ENCODE peak calls at places on chromosomes 16 and 17, in nine cellular contexts. L, C, W, F, N, K, I, O and A are unnamed samples.
A peak's percentile ranks its signal among the peaks of the same experiment; 100 is the strongest.

GRCh38 chr17:17391575-17392370 is 85.0 kb upstream of the MED9 start:
- DNase-seq in L (no peak), C (no peak), W (no peak), F (no peak), N (no peak), K (no peak), I (no peak), O (no peak), A (no peak)

GRCh38 chr17:13337864-13338371 is 263.8 kb downstream of the HS3ST3A1 start:
- DNase-seq in L (no peak), C (peak; percentile 25), W (no peak), F (peak; percentile 78), N (no peak), K (no peak), I (peak; percentile 66), O (no peak), A (no peak)

GRCh38 chr17:75627094-75627493 is 6.1 kb upstream of the SMIM5 start:
- DNase-seq in L (no peak), C (no peak), W (no peak), F (no peak), N (no peak), K (no peak), I (no peak), O (no peak), A (no peak)

GRCh38 chr17:75878174-75878998 is at the start of gene TRIM47:
- DNase-seq in L (peak; percentile 68), C (peak; percentile 56), W (peak; percentile 88), F (peak; percentile 49), N (peak; percentile 77), K (no peak), I (peak; percentile 34), O (peak; percentile 94), A (peak; percentile 85)

GRCh38 chr16:11032000-11032921 is 87.9 kb downstream of the CLEC16A start:
- DNase-seq in L (peak; percentile 23), C (no peak), W (no peak), F (no peak), N (no peak), K (no peak), I (no peak), O (peak; percentile 82), A (peak; percentile 57)

GRCh38 chr16:14509055-14509454 is 121.0 kb downstream of the PARN start:
- DNase-seq in L (no peak), C (no peak), W (no peak), F (peak; percentile 45), N (no peak), K (no peak), I (no peak), O (no peak), A (no peak)

GRCh38 chr17:13365331-13365730 is 236.4 kb downstream of the HS3ST3A1 start:
- DNase-seq in L (no peak), C (no peak), W (no peak), F (peak; percentile 74), N (no peak), K (no peak), I (no peak), O (no peak), A (no peak)

GRCh38 chr17:57622886-57623433 is 122.1 kb downstream of the CCDC182 start:
- DNase-seq in L (no peak), C (no peak), W (peak; percentile 82), F (peak; percentile 85), N (peak; percentile 91), K (no peak), I (peak; percentile 36), O (no peak), A (no peak)

GRCh38 chr17:17944253-17944652 is 27.9 kb downstream of the TOM1L2 start:
- DNase-seq in L (no peak), C (no peak), W (no peak), F (no peak), N (no peak), K (no peak), I (no peak), O (no peak), A (no peak)

GRCh38 chr17:45968732-45969131 is 30.3 kb upstream of the STH start:
- DNase-seq in L (no peak), C (no peak), W (no peak), F (no peak), N (no peak), K (no peak), I (no peak), O (no peak), A (no peak)

GRCh38 chr16:51137097-51137496 is 14.0 kb downstream of the SALL1 start:
- DNase-seq in L (no peak), C (no peak), W (no peak), F (no peak), N (no peak), K (no peak), I (no peak), O (no peak), A (peak; percentile 49)

GRCh38 chr16:35492225-35492624 is 2032.8 kb downstream of the TP53TG3F start:
- DNase-seq in L (no peak), C (no peak), W (no peak), F (no peak), N (no peak), K (no peak), I (no peak), O (no peak), A (no peak)

GRCh38 chr17:1898332-1898731 is 68.5 kb downstream of the RPA1 start:
- DNase-seq in L (no peak), C (no peak), W (no peak), F (no peak), N (no peak), K (no peak), I (no peak), O (no peak), A (no peak)

GRCh38 chr17:50919321-50920040 is 53.3 kb upstream of the TOB1 start:
- DNase-seq in L (peak; percentile 96), C (peak; percentile 96), W (peak; percentile 89), F (peak; percentile 82), N (peak; percentile 99), K (peak; percentile 30), I (no peak), O (peak; percentile 94), A (peak; percentile 77)

DNA sequence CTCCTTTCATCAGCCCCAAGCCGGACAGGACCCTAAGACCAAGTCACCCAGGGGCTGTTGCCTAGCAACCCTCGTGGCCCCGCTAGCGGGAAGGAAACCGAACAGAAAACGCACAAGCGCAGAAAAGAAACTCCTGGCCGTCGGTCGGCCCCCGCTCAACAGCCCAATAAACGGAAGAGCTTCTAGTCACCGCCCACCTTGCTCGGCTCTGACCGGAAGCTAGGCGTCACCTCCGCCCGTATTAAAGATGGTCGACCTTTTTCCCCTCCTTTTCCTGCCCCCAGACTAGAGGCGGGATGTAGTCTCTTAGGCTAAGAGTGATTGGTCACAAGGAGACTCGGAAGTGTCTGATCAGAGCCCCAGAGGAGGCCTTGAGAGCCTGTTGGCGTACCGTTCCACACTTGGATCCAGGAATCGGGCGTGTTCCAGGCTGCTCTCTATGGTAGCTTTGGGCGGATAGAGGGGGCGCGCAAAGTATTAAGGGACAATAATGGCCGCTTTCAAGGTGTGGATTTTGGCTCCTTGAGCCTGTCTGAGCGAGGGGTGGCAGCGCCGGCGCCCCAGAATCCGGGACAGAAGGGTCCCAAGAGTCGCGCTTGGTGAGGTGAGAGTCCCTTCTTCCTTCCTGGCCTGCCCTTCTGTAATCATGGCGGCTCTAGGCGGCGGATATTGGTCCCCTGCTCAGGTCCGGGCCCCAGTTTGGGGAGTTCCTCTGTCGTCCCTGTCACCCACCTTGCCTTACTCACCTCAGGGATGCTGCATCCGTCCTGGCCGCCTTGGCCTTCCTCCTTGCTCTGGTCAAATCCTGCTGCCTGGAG is at the start of the genes DHX38 and TXNL4B:
- DNase-seq in L (peak; percentile 95), C (peak; percentile 93), W (peak; percentile 96), F (peak; percentile 99), N (peak; percentile 95), K (peak; percentile 85), I (peak; percentile 100), O (peak; percentile 98), A (peak; percentile 91)
- TF ChIP-seq POLR2A in L (peak; percentile 60), C (peak; percentile 71), W (peak; percentile 60), F (peak; percentile 96), N (peak; percentile 51), K (peak; percentile 76), I (no peak), O (no peak), A (peak; percentile 77)

GRCh38 chr17:82297804-82298537 is 19.4 kb downstream of the CD7 start:
- DNase-seq in L (peak; percentile 92), C (peak; percentile 88), W (peak; percentile 97), F (peak; percentile 96), N (peak; percentile 93), K (peak; percentile 89), I (peak; percentile 90), O (peak; percentile 98), A (peak; percentile 87)
- TF ChIP-seq POLR2A in L (no peak), C (peak; percentile 56), W (peak; percentile 81), F (peak; percentile 65), N (peak; percentile 54), K (peak; percentile 89), I (no peak), O (no peak), A (peak; percentile 50)

GRCh38 chr17:77373298-77374169 is 232.8 kb downstream of the SEC14L1 start:
- DNase-seq in L (peak; percentile 44), C (peak; percentile 21), W (peak; percentile 88), F (no peak), N (no peak), K (no peak), I (peak; percentile 59), O (peak; percentile 93), A (peak; percentile 73)

GRCh38 chr17:77371888-77372443 is 231.2 kb downstream of the SEC14L1 start:
- DNase-seq in L (no peak), C (peak; percentile 14), W (peak; percentile 77), F (no peak), N (no peak), K (no peak), I (no peak), O (no peak), A (peak; percentile 43)

GRCh38 chr17:77374170-77374936 is 233.6 kb downstream of the SEC14L1 start:
- DNase-seq in L (peak; percentile 87), C (peak; percentile 79), W (peak; percentile 95), F (peak; percentile 86), N (no peak), K (no peak), I (peak; percentile 82), O (peak; percentile 97), A (peak; percentile 86)

GRCh38 chr17:77371117-77371887 is 230.5 kb downstream of the SEC14L1 start:
- DNase-seq in L (peak; percentile 73), C (peak; percentile 24), W (peak; percentile 72), F (peak; percentile 50), N (no peak), K (no peak), I (no peak), O (no peak), A (no peak)

GRCh38 chr17:77372444-77373297 is 231.9 kb downstream of the SEC14L1 start:
- DNase-seq in L (peak; percentile 76), C (peak; percentile 65), W (peak; percentile 95), F (peak; percentile 87), N (no peak), K (no peak), I (peak; percentile 93), O (peak; percentile 97), A (peak; percentile 89)
- TF ChIP-seq POLR2A in L (no peak), C (no peak), W (no peak), F (no peak), N (no peak), K (peak; percentile 11), I (no peak), O (no peak), A (peak; percentile 5)

DNA sequence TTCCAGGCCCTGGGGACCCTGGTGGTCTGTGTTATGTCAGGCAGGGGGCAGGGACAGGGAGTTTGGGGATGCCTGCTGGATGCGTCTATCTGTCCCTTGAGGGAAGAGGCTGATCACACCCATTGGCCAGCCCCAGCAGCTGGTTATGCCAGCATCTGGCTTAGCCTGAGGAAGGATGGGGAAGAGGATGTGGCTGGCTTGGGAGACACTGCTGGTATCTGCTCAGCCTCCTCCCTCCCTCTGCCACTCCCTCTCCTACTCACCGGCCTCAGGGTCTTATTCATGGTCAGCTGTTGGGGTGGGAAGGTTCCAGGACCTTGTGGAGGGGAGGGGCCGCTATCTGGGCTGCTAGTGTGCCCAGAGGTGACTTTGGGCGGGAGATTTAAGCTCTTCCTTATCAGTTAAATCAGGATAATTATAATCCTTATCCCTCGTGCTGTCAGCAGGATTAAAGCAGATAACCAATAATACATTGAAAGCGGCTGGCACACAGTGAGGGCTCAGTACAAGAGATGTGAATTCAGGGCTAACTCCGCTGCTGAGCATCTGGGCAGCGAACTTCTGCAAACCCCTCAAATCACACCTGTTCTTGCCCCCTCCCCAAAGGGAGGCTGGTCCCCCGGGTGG is 36.0 kb upstream of the MLKL start:
- DNase-seq in L (no peak), C (no peak), W (no peak), F (no peak), N (no peak), K (no peak), I (no peak), O (no peak), A (no peak)
- TF ChIP-seq POLR2A in L (no peak), C (no peak), W (no peak), F (no peak), N (no peak), K (no peak), I (no peak), O (no peak), A (no peak)